ENCODE peak calls at places on chromosomes 11 and 22, in ten cellular contexts. E, O, H, J, U, K, N, R, G and Y are unnamed samples.

GRCh38 chr11:126405906-126406305 is 50.4 kb downstream of the ST3GAL4 start:
- DNase-seq in E (peak; percentile 79), O (no peak), H (peak; percentile 94), J (no peak), U (no peak), K (no peak), N (no peak), R (no peak), G (no peak), Y (no peak)

GRCh38 chr11:11865449-11865848 is 23.7 kb downstream of the USP47 start:
- DNase-seq in E (no peak), O (no peak), H (no peak), J (no peak), U (no peak), K (no peak), N (no peak), R (peak; percentile 32), G (no peak), Y (no peak)

GRCh38 chr22:50705219-50705691 is 32.6 kb downstream of the SHANK3 start:
- DNase-seq in E (no peak), O (no peak), H (no peak), J (peak; percentile 70), U (peak; percentile 33), K (no peak), N (peak; percentile 49), R (peak; percentile 17), G (no peak), Y (peak; percentile 87)

GRCh38 chr11:100869328-100869727 is 182.2 kb downstream of the ARHGAP42 start:
- DNase-seq in E (no peak), O (no peak), H (no peak), J (no peak), U (no peak), K (no peak), N (no peak), R (no peak), G (no peak), Y (no peak)

GRCh38 chr11:76689313-76689712 is 18.8 kb upstream of the LRRC32 start:
- DNase-seq in E (no peak), O (no peak), H (no peak), J (no peak), U (no peak), K (no peak), N (no peak), R (no peak), G (no peak), Y (no peak)

GRCh38 chr11:60942207-60942606 is 9.8 kb downstream of the SLC15A3 start:
- DNase-seq in E (no peak), O (no peak), H (peak; percentile 53), J (no peak), U (no peak), K (no peak), N (no peak), R (no peak), G (no peak), Y (no peak)

GRCh38 chr11:2140411-2141400 is 1.5 kb upstream of the IGF2 start:
- DNase-seq in E (no peak), O (no peak), H (no peak), J (no peak), U (no peak), K (no peak), N (no peak), R (no peak), G (no peak), Y (no peak)

GRCh38 chr11:118928870-118929495 is 3.3 kb upstream of the BCL9L start:
- DNase-seq in E (no peak), O (peak; percentile 31), H (peak; percentile 71), J (peak; percentile 41), U (no peak), K (no peak), N (no peak), R (peak; percentile 56), G (no peak), Y (peak; percentile 60)

GRCh38 chr11:63998558-63999348 is 12.5 kb downstream of the OTUB1 start:
- DNase-seq in E (no peak), O (no peak), H (no peak), J (no peak), U (peak; percentile 65), K (no peak), N (no peak), R (no peak), G (no peak), Y (no peak)

GRCh38 chr11:64000740-64001514 is 14.7 kb downstream of the OTUB1 start:
- DNase-seq in E (peak; percentile 19), O (no peak), H (no peak), J (no peak), U (no peak), K (no peak), N (no peak), R (no peak), G (no peak), Y (no peak)

GRCh38 chr11:63999349-64000025 is 13.2 kb downstream of the OTUB1 start:
- DNase-seq in E (peak; percentile 52), O (no peak), H (no peak), J (no peak), U (peak; percentile 85), K (no peak), N (no peak), R (peak; percentile 34), G (peak; percentile 95), Y (peak; percentile 61)

GRCh38 chr11:64001552-64002427 is 15.6 kb downstream of the OTUB1 start:
- DNase-seq in E (no peak), O (no peak), H (no peak), J (no peak), U (no peak), K (no peak), N (no peak), R (peak; percentile 34), G (no peak), Y (peak; percentile 49)

GRCh38 chr11:64000026-64000739 is 13.9 kb downstream of the OTUB1 start:
- DNase-seq in E (peak; percentile 70), O (peak; percentile 66), H (no peak), J (peak; percentile 59), U (peak; percentile 80), K (no peak), N (no peak), R (peak; percentile 68), G (peak; percentile 93), Y (peak; percentile 76)
- TF ChIP-seq CTCF in E (peak; percentile 61), O (peak; percentile 50), H (no peak), J (peak; percentile 78), U (peak; percentile 91), K (peak; percentile 48), N (peak; percentile 58), R (peak; percentile 41), G (no peak), Y (peak; percentile 59)

DNA sequence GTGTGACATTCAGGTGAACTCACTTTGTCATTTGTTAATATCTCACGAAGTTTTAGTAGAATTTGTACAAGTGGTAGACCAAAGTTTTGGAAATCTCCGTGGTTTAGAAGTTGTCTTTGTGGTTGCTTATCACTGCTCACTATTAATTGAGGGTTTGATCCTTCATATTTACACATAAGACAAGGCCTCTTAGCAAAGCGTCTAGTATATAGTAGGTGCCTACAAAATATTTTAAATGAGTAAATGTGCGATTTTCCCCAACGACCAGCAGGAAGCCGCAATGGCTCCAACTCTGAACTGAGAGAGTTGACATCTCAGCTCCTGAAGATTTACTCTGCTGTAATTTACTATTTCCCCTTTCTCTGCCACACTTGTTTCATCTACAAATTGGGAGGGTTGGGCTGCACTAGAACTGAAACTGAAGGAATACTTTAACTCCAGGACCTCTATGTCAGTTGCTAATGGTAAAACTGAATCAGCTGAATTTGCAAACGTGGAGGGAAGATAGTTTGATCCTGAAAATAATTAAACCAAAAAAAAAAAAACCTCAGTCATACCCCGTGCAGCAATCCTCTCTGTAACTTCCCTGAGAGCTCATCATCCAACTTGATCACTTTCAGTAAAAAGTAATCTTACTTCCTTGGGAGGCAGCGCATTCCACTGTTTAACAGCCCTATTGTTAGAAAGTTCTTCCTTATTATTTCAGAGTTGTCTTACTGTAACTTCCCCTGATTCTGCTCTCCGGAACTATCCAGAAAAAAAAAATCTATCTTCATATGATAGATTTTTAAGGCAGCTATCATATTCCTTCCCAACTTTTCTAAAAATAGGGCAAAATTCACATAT is 1.3 kb upstream of the SBF2 start:
- DNase-seq in E (no peak), O (peak; percentile 23), H (peak; percentile 34), J (no peak), U (no peak), K (no peak), N (no peak), R (no peak), G (no peak), Y (peak; percentile 14)
- H3K4me3 ChIP-seq in E (no peak overlapping the region), O (peak overlapping the region; percentile 74), H (peak overlapping the region; percentile 72), J (peak overlapping the region; percentile 85), U (peak overlapping the region; percentile 96), K (peak overlapping the region; percentile 61), N (peak overlapping the region; percentile 77), R (peak overlapping the region; percentile 77), G (no peak overlapping the region), Y (peak overlapping the region; percentile 81)

DNA sequence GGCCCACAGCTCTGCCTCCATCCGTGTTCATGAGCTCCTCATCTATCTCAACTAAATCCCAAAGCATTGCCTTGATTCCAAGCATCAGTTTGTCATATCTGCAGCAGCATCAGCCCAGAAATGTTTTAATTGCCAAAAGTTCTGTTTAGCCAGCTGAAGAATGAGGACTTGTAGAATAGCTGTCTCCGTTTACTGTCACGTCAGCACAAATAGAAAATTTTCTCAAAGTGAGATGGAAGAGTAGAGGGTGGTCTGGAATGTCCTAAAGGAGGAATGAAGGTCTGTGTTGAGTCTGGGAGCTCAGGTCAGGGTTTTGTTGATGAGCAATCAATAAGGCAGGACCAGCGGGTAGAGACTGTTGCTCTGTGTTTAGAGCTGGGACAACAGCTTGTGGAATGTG is 134.9 kb upstream of the ISX start:
- DNase-seq in E (no peak), O (no peak), H (no peak), J (no peak), U (no peak), K (no peak), N (no peak), R (no peak), G (no peak), Y (no peak)
- TF ChIP-seq CTCF in E (no peak), O (no peak), H (no peak), J (no peak), U (no peak), K (no peak), N (no peak), R (no peak), G (no peak), Y (no peak)

GRCh38 chr22:19889951-19890350 is 35.3 kb upstream of the GNB1L start:
- DNase-seq in E (no peak), O (no peak), H (no peak), J (no peak), U (no peak), K (no peak), N (no peak), R (no peak), G (no peak), Y (no peak)

GRCh38 chr22:19892925-19893324 is 38.3 kb upstream of the GNB1L start:
- DNase-seq in E (no peak), O (no peak), H (no peak), J (peak; percentile 33), U (no peak), K (no peak), N (no peak), R (no peak), G (no peak), Y (peak; percentile 38)

GRCh38 chr22:19890502-19891349 is 36.1 kb upstream of the GNB1L start:
- DNase-seq in E (no peak), O (no peak), H (no peak), J (no peak), U (no peak), K (no peak), N (no peak), R (no peak), G (no peak), Y (no peak)

GRCh38 chr22:19892249-19892879 is 37.7 kb upstream of the GNB1L start:
- DNase-seq in E (no peak), O (no peak), H (no peak), J (peak; percentile 53), U (no peak), K (no peak), N (no peak), R (peak; percentile 45), G (no peak), Y (peak; percentile 70)

DNA sequence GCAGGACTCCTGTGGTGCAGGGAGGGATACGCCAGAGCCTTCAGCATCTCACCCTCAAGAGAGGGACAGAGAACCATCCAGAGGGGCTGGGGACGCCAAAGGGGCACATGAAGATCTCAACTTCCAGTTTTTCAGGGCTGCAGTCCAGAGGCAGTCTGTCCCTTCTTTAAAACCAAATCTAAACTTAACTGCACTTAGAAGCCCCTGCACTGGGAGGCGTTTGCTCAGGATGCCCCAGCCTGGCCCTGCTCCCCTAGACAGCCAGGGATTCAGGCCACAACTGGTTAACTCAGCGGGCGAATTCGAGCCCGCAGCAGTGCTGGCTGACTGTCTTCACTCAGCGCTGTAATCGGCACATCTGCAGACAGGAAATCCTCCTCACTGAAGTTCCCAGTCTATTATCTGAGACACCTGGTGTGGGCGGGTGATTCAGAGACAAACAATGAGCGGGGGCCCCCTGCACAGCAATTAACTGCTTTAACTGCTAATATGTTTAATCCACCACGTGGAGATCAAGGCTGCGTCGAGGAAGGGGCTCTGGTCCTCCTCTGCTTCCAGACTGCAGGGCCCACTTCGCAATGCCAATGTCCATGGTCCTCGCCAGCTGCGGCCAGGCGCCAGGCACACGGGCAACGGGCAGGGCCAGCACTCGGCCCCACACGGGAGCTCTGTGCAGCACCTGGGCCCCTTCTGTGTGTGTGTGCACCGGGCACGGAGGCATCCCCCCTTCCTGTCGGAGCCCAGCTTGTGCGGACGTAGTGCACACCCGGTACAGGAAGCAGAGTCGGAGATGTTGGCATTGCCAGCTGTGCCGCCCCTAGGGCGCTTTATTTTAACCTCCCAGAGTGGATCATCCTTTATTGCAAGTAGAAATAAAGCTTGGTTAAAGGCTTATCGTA is 36.9 kb upstream of the GNB1L start:
- DNase-seq in E (peak; percentile 35), O (peak; percentile 79), H (no peak), J (peak; percentile 89), U (no peak), K (no peak), N (peak; percentile 59), R (peak; percentile 88), G (no peak), Y (peak; percentile 85)
- H3K4me3 ChIP-seq in E (no peak overlapping the region), O (no peak overlapping the region), H (no peak overlapping the region), J (no peak overlapping the region), U (no peak overlapping the region), K (no peak overlapping the region), N (peak overlapping the region; percentile 25), R (no peak overlapping the region), G (no peak overlapping the region), Y (peak overlapping the region; percentile 33)